ENCODE peak calls at places on chromosome 7, in eight cellular contexts. One of them, this sample, is unnamed.
A peak's percentile ranks its signal among the peaks of the same experiment; 100 is the strongest.

GRCh38 chr7:1591876-1592275 is 22.0 kb upstream of the PSMG3 start:
- DNase-seq in coronary artery: no peak
- DNase-seq in heart right ventricle: no peak
- DNase-seq in SK-MEL-5: no peak
- DNase-seq in heart left ventricle: no peak
- DNase-seq in NCI-H1417: no peak
- DNase-seq in stimulated activated CD4-positive, alpha-beta T cell treated with anti-CD3 and anti-CD28 coated beads, Interleukin-2, amount 100 ng/mL, for 48 hours: no peak
- DNase-seq in neural progenitor cell: no peak
- DNase-seq in this sample: no peak

GRCh38 chr7:131501422-131501821 is 55.0 kb downstream of the PODXL start:
- DNase-seq in coronary artery: no peak
- DNase-seq in heart right ventricle: no peak
- DNase-seq in SK-MEL-5: no peak
- DNase-seq in heart left ventricle: no peak
- DNase-seq in NCI-H1417: no peak
- DNase-seq in stimulated activated CD4-positive, alpha-beta T cell treated with anti-CD3 and anti-CD28 coated beads, Interleukin-2, amount 100 ng/mL, for 48 hours: peak; percentile 32
- DNase-seq in neural progenitor cell: no peak
- DNase-seq in this sample: no peak

GRCh38 chr7:4233146-4233545 is 448.9 kb upstream of the FOXK1 start:
- DNase-seq in coronary artery: no peak
- DNase-seq in heart right ventricle: no peak
- DNase-seq in SK-MEL-5: no peak
- DNase-seq in heart left ventricle: no peak
- DNase-seq in NCI-H1417: no peak
- DNase-seq in stimulated activated CD4-positive, alpha-beta T cell treated with anti-CD3 and anti-CD28 coated beads, Interleukin-2, amount 100 ng/mL, for 48 hours: no peak
- DNase-seq in neural progenitor cell: no peak
- DNase-seq in this sample: peak; percentile 68

GRCh38 chr7:11714205-11714604 is 117.8 kb downstream of the THSD7A start:
- DNase-seq in coronary artery: no peak
- DNase-seq in heart right ventricle: no peak
- DNase-seq in SK-MEL-5: no peak
- DNase-seq in heart left ventricle: no peak
- DNase-seq in NCI-H1417: no peak
- DNase-seq in stimulated activated CD4-positive, alpha-beta T cell treated with anti-CD3 and anti-CD28 coated beads, Interleukin-2, amount 100 ng/mL, for 48 hours: no peak
- DNase-seq in neural progenitor cell: no peak
- DNase-seq in this sample: no peak

GRCh38 chr7:70674268-70675025 is 457.5 kb upstream of the GALNT17 start:
- DNase-seq in coronary artery: no peak
- DNase-seq in heart right ventricle: no peak
- DNase-seq in SK-MEL-5: no peak
- DNase-seq in heart left ventricle: no peak
- DNase-seq in NCI-H1417: peak; percentile 75
- DNase-seq in stimulated activated CD4-positive, alpha-beta T cell treated with anti-CD3 and anti-CD28 coated beads, Interleukin-2, amount 100 ng/mL, for 48 hours: no peak
- DNase-seq in neural progenitor cell: no peak
- DNase-seq in this sample: no peak

GRCh38 chr7:49670991-49671390 is 102.4 kb upstream of the VWC2 start:
- DNase-seq in coronary artery: no peak
- DNase-seq in heart right ventricle: no peak
- DNase-seq in SK-MEL-5: no peak
- DNase-seq in heart left ventricle: no peak
- DNase-seq in NCI-H1417: no peak
- DNase-seq in stimulated activated CD4-positive, alpha-beta T cell treated with anti-CD3 and anti-CD28 coated beads, Interleukin-2, amount 100 ng/mL, for 48 hours: no peak
- DNase-seq in neural progenitor cell: no peak
- DNase-seq in this sample: no peak

GRCh38 chr7:84701524-84702306 is 485.1 kb downstream of the SEMA3D start:
- DNase-seq in coronary artery: no peak
- DNase-seq in heart right ventricle: no peak
- DNase-seq in SK-MEL-5: no peak
- DNase-seq in heart left ventricle: no peak
- DNase-seq in NCI-H1417: peak; percentile 81
- DNase-seq in stimulated activated CD4-positive, alpha-beta T cell treated with anti-CD3 and anti-CD28 coated beads, Interleukin-2, amount 100 ng/mL, for 48 hours: no peak
- DNase-seq in neural progenitor cell: peak; percentile 22
- DNase-seq in this sample: no peak

GRCh38 chr7:133633055-133633454 is 380.2 kb downstream of the EXOC4 start:
- DNase-seq in coronary artery: no peak
- DNase-seq in heart right ventricle: no peak
- DNase-seq in SK-MEL-5: no peak
- DNase-seq in heart left ventricle: no peak
- DNase-seq in NCI-H1417: no peak
- DNase-seq in stimulated activated CD4-positive, alpha-beta T cell treated with anti-CD3 and anti-CD28 coated beads, Interleukin-2, amount 100 ng/mL, for 48 hours: no peak
- DNase-seq in neural progenitor cell: no peak
- DNase-seq in this sample: no peak

GRCh38 chr7:65839846-65840245 is 33.0 kb upstream of the VKORC1L1 start:
- DNase-seq in coronary artery: no peak
- DNase-seq in heart right ventricle: no peak
- DNase-seq in SK-MEL-5: no peak
- DNase-seq in heart left ventricle: no peak
- DNase-seq in NCI-H1417: no peak
- DNase-seq in stimulated activated CD4-positive, alpha-beta T cell treated with anti-CD3 and anti-CD28 coated beads, Interleukin-2, amount 100 ng/mL, for 48 hours: no peak
- DNase-seq in neural progenitor cell: no peak
- DNase-seq in this sample: no peak

GRCh38 chr7:73901231-73901822 is 40.4 kb downstream of the TMEM270 start:
- DNase-seq in coronary artery: no peak
- DNase-seq in heart right ventricle: no peak
- DNase-seq in SK-MEL-5: no peak
- DNase-seq in heart left ventricle: peak; percentile 48
- DNase-seq in NCI-H1417: no peak
- DNase-seq in stimulated activated CD4-positive, alpha-beta T cell treated with anti-CD3 and anti-CD28 coated beads, Interleukin-2, amount 100 ng/mL, for 48 hours: no peak
- DNase-seq in neural progenitor cell: no peak
- DNase-seq in this sample: peak; percentile 67

GRCh38 chr7:91239171-91239604 is 25.0 kb upstream of the FZD1 start:
- DNase-seq in coronary artery: no peak
- DNase-seq in heart right ventricle: no peak
- DNase-seq in SK-MEL-5: peak; percentile 24
- DNase-seq in heart left ventricle: no peak
- DNase-seq in NCI-H1417: no peak
- DNase-seq in stimulated activated CD4-positive, alpha-beta T cell treated with anti-CD3 and anti-CD28 coated beads, Interleukin-2, amount 100 ng/mL, for 48 hours: no peak
- DNase-seq in neural progenitor cell: no peak
- DNase-seq in this sample: no peak

GRCh38 chr7:74009719-74010118 is 18.3 kb upstream of the ELN start:
- DNase-seq in coronary artery: peak; percentile 91
- DNase-seq in heart right ventricle: no peak
- DNase-seq in SK-MEL-5: no peak
- DNase-seq in heart left ventricle: no peak
- DNase-seq in NCI-H1417: no peak
- DNase-seq in stimulated activated CD4-positive, alpha-beta T cell treated with anti-CD3 and anti-CD28 coated beads, Interleukin-2, amount 100 ng/mL, for 48 hours: no peak
- DNase-seq in neural progenitor cell: no peak
- DNase-seq in this sample: no peak

GRCh38 chr7:99840136-99840869 is 12.5 kb downstream of the CYP3A43 start:
- DNase-seq in coronary artery: no peak
- DNase-seq in heart right ventricle: no peak
- DNase-seq in SK-MEL-5: no peak
- DNase-seq in heart left ventricle: no peak
- DNase-seq in NCI-H1417: peak; percentile 36
- DNase-seq in stimulated activated CD4-positive, alpha-beta T cell treated with anti-CD3 and anti-CD28 coated beads, Interleukin-2, amount 100 ng/mL, for 48 hours: no peak
- DNase-seq in neural progenitor cell: no peak
- DNase-seq in this sample: no peak

GRCh38 chr7:47888371-47889265 is 59.6 kb downstream of the PKD1L1 start:
- DNase-seq in coronary artery: no peak
- DNase-seq in heart right ventricle: no peak
- DNase-seq in SK-MEL-5: no peak
- DNase-seq in heart left ventricle: no peak
- DNase-seq in NCI-H1417: no peak
- DNase-seq in stimulated activated CD4-positive, alpha-beta T cell treated with anti-CD3 and anti-CD28 coated beads, Interleukin-2, amount 100 ng/mL, for 48 hours: no peak
- DNase-seq in neural progenitor cell: no peak
- DNase-seq in this sample: no peak

GRCh38 chr7:21902240-21902639 is 43.5 kb downstream of the CDCA7L start:
- DNase-seq in coronary artery: no peak
- DNase-seq in heart right ventricle: no peak
- DNase-seq in SK-MEL-5: no peak
- DNase-seq in heart left ventricle: no peak
- DNase-seq in NCI-H1417: no peak
- DNase-seq in stimulated activated CD4-positive, alpha-beta T cell treated with anti-CD3 and anti-CD28 coated beads, Interleukin-2, amount 100 ng/mL, for 48 hours: no peak
- DNase-seq in neural progenitor cell: no peak
- DNase-seq in this sample: no peak

GRCh38 chr7:13036256-13036765 is 348.9 kb downstream of the ARL4A start:
- DNase-seq in coronary artery: no peak
- DNase-seq in heart right ventricle: no peak
- DNase-seq in SK-MEL-5: peak; percentile 37
- DNase-seq in heart left ventricle: no peak
- DNase-seq in NCI-H1417: no peak
- DNase-seq in stimulated activated CD4-positive, alpha-beta T cell treated with anti-CD3 and anti-CD28 coated beads, Interleukin-2, amount 100 ng/mL, for 48 hours: no peak
- DNase-seq in neural progenitor cell: no peak
- DNase-seq in this sample: no peak

GRCh38 chr7:29946428-29947186 is 43.0 kb downstream of the SCRN1 start:
- DNase-seq in coronary artery: no peak
- DNase-seq in heart right ventricle: no peak
- DNase-seq in SK-MEL-5: peak; percentile 81
- DNase-seq in heart left ventricle: no peak
- DNase-seq in NCI-H1417: peak; percentile 14
- DNase-seq in stimulated activated CD4-positive, alpha-beta T cell treated with anti-CD3 and anti-CD28 coated beads, Interleukin-2, amount 100 ng/mL, for 48 hours: no peak
- DNase-seq in neural progenitor cell: no peak
- DNase-seq in this sample: no peak

This sample was measured in chondrocyte.